ENCODE peak calls at places on chromosomes 5 and 9, in four cellular contexts. T is IMR-90, S is H1, G is H9. K is an unnamed sample.

GRCh38 chr5:175436403-175436802 is 7.6 kb downstream of the DRD1 start:
- DNase-seq in T (no peak), S (no peak), G (peak), K (no peak)

GRCh38 chr5:14204785-14205321 is 61.7 kb downstream of the TRIO start:
- DNase-seq in T (peak), S (no peak), G (no peak), K (no peak)

GRCh38 chr5:53287573-53287972 is 178.0 kb upstream of the MOCS2 start:
- DNase-seq in T (no peak), S (no peak), G (no peak), K (no peak)

GRCh38 chr5:112419596-112420110 is 576 bp upstream of the EPB41L4A start:
- DNase-seq in T (no peak), S (no peak), G (peak), K (peak)

GRCh38 chr5:166936351-166936750 is 1355.1 kb upstream of the WWC1 start:
- DNase-seq in T (no peak), S (no peak), G (no peak), K (no peak)

GRCh38 chr5:16618138-16618897 is 1.5 kb upstream of the RETREG1 start:
- DNase-seq in T (no peak), S (no peak), G (no peak), K (no peak)

GRCh38 chr5:149452007-149452664 is 73.0 kb upstream of the IL17B start:
- DNase-seq in T (peak), S (no peak), G (peak), K (no peak)

GRCh38 chr5:58071566-58071965 is 388.3 kb downstream of the PLK2 start:
- DNase-seq in T (no peak), S (no peak), G (no peak), K (peak)

GRCh38 chr9:111298831-111299603 is 31.0 kb downstream of the OR2K2 start:
- DNase-seq in T (peak), S (no peak), G (no peak), K (peak)

GRCh38 chr9:126624453-126624872 is 10.7 kb downstream of the LMX1B start:
- DNase-seq in T (no peak), S (no peak), G (no peak), K (no peak)

GRCh38 chr9:81690251-81690851 is 1.0 kb upstream of the TLE1 start:
- DNase-seq in T (peak), S (no peak), G (peak), K (no peak)

GRCh38 chr5:120447706-120448239 is 16.3 kb upstream of the PRR16 start:
- DNase-seq in T (peak), S (no peak), G (no peak), K (no peak)

GRCh38 chr5:84379749-84380148 is 4.9 kb downstream of the EDIL3 start:
- DNase-seq in T (peak), S (no peak), G (no peak), K (no peak)

GRCh38 chr5:58114324-58114723 is 345.6 kb downstream of the PLK2 start:
- DNase-seq in T (peak), S (no peak), G (no peak), K (no peak)

GRCh38 chr5:105033642-105034217 is 1471.1 kb upstream of the NUDT12 start:
- DNase-seq in T (no peak), S (no peak), G (no peak), K (no peak)

GRCh38 chr9:74953235-74953741 is 576 bp upstream of the C9orf40 start:
- DNase-seq in T (no peak), S (no peak), G (no peak), K (no peak)

GRCh38 chr5:43227655-43228054 is 35.6 kb downstream of the NIM1K start:
- DNase-seq in T (peak), S (no peak), G (no peak), K (no peak)

GRCh38 chr5:159906957-159907356 is 9.3 kb upstream of the ADRA1B start:
- DNase-seq in T (no peak), S (no peak), G (no peak), K (no peak)

GRCh38 chr9:134057311-134057665 is 10.5 kb downstream of the BRD3 start:
- DNase-seq in T (no peak), S (no peak), G (no peak), K (no peak)

GRCh38 chr9:134059661-134060395 is 8.0 kb downstream of the BRD3 start:
- DNase-seq in T (no peak), S (no peak), G (peak), K (no peak)

GRCh38 chr9:134057751-134058701 is 9.8 kb downstream of the BRD3 start:
- DNase-seq in T (no peak), S (no peak), G (no peak), K (no peak)

GRCh38 chr9:134059188-134059641 is 8.6 kb downstream of the BRD3 start:
- DNase-seq in T (no peak), S (no peak), G (peak), K (no peak)

GRCh38 chr9:134058716-134059115 is 9.1 kb downstream of the BRD3 start:
- DNase-seq in T (peak), S (no peak), G (peak), K (no peak)
- H3K4ac ChIP-seq in T (no peak), S (no peak), G (no peak), K (no peak)

GRCh38 chr5:136104311-136104975 is 28.2 kb upstream of the SMAD5 start:
- DNase-seq in T (no peak), S (no peak), G (no peak), K (no peak)
- H2AFZ ChIP-seq in T (peak), S (peak), G (no peak), K (peak)

GRCh38 chr9:95770653-95771131 is 104.8 kb upstream of the ERCC6L2 start:
- DNase-seq in T (no peak), S (peak), G (no peak), K (peak)
- H3K18ac ChIP-seq in T (no peak), S (no peak), G (no peak), K (no peak)

GRCh38 chr9:110173322-110173642 is 34.7 kb downstream of the C9orf152 start:
- DNase-seq in T (no peak), S (no peak), G (peak), K (no peak)
- H3K4ac ChIP-seq in T (no peak), S (no peak), G (no peak), K (no peak)

GRCh38 chr5:122165574-122166021 is 36.3 kb downstream of the ZNF474 start:
- DNase-seq in T (peak), S (no peak), G (no peak), K (no peak)

GRCh38 chr5:122164831-122165573 is 35.7 kb downstream of the ZNF474 start:
- DNase-seq in T (no peak), S (no peak), G (no peak), K (no peak)

GRCh38 chr5:122164070-122164435 is 34.7 kb downstream of the ZNF474 start:
- DNase-seq in T (no peak), S (no peak), G (no peak), K (no peak)

GRCh38 chr5:122162100-122162499 is 32.8 kb downstream of the ZNF474 start:
- DNase-seq in T (peak), S (no peak), G (no peak), K (no peak)

GRCh38 chr5:122163151-122164069 is 34.1 kb downstream of the ZNF474 start:
- DNase-seq in T (peak), S (no peak), G (no peak), K (no peak)
- H2AFZ ChIP-seq in T (peak), S (no peak), G (no peak), K (no peak)